ENCODE peak calls at places on chromosome 10, in nine cellular contexts. W, B, R, C, P, Q, F, V and J are unnamed samples.

GRCh38 chr10:675532-675931 is 13.9 kb downstream of the DIP2C start:
- DNase-seq in R (no peak), B (no peak), Q (no peak), W (no peak), F (no peak), P (no peak), C (no peak), V (no peak), J (no peak)

GRCh38 chr10:30282226-30282625 is 66.9 kb downstream of the MTPAP start:
- DNase-seq in W (no peak), B (no peak), F (no peak), Q (no peak), V (no peak), C (no peak), R (no peak), P (no peak), J (no peak)

GRCh38 chr10:28139138-28139537 is 140.3 kb upstream of the ODAD2 start:
- DNase-seq in W (no peak), B (no peak), C (no peak), V (no peak), R (no peak), P (no peak), Q (no peak), F (no peak), J (no peak)

GRCh38 chr10:7872041-7872442 is 53.7 kb downstream of the TAF3 start:
- DNase-seq in V (peak; percentile 3), R (no peak), Q (no peak), F (no peak), P (no peak), C (peak; percentile 59), B (no peak), W (peak; percentile 84), J (no peak)

GRCh38 chr10:88254091-88254490 is 329.0 kb downstream of the RNLS start:
- DNase-seq in C (peak; percentile 24), P (no peak), F (no peak), W (no peak), B (no peak), R (no peak), V (peak; percentile 71), Q (no peak), J (no peak)

GRCh38 chr10:22442468-22442867 is 97.2 kb downstream of the SPAG6 start:
- DNase-seq in Q (no peak), C (no peak), R (no peak), F (no peak), V (no peak), B (no peak), W (no peak), P (no peak), J (no peak)

GRCh38 chr10:3136336-3136735 is 36.2 kb downstream of the PITRM1 start:
- DNase-seq in V (no peak), B (no peak), Q (peak; percentile 74), C (no peak), P (no peak), W (no peak), F (no peak), R (peak; percentile 92), J (no peak)

GRCh38 chr10:132626019-132626760 is 88.6 kb downstream of the INPP5A start:
- DNase-seq in C (no peak), P (no peak), F (no peak), V (no peak), R (peak; percentile 67), W (no peak), Q (peak; percentile 59), B (no peak), J (peak; percentile 23)

GRCh38 chr10:1544929-1545328 is 192.4 kb downstream of the ADARB2 start:
- DNase-seq in C (no peak), P (no peak), Q (peak; percentile 32), F (no peak), W (no peak), V (no peak), R (peak; percentile 26), B (no peak), J (no peak)

GRCh38 chr10:2885276-2885955 is 181.9 kb upstream of the PFKP start:
- DNase-seq in F (no peak), B (no peak), Q (no peak), C (no peak), V (no peak), R (no peak), P (no peak), W (no peak), J (no peak)

GRCh38 chr10:71957546-71958275 is 6.5 kb upstream of the CHST3 start:
- DNase-seq in C (no peak), W (peak; percentile 35), F (no peak), V (no peak), Q (no peak), R (no peak), B (no peak), P (no peak), J (no peak)

GRCh38 chr10:110273474-110273873 is 31.2 kb downstream of the SMNDC1 start:
- DNase-seq in V (no peak), Q (peak; percentile 90), P (peak; percentile 38), R (peak; percentile 80), B (peak; percentile 13), W (peak; percentile 92), F (no peak), C (no peak), J (peak; percentile 33)

GRCh38 chr10:6917125-6917524 is 337.0 kb upstream of the PRKCQ start:
- DNase-seq in F (no peak), W (no peak), R (no peak), C (no peak), B (no peak), P (no peak), V (no peak), Q (no peak), J (no peak)

GRCh38 chr10:118832242-118832651 is 77.5 kb upstream of the CACUL1 start:
- DNase-seq in P (no peak), B (no peak), R (peak; percentile 89), C (no peak), Q (peak; percentile 81), W (peak; percentile 64), F (no peak), V (no peak), J (peak; percentile 57)

GRCh38 chr10:44261710-44262455 is 123.0 kb downstream of the CXCL12 start:
- DNase-seq in Q (peak; percentile 77), B (no peak), C (no peak), V (no peak), R (no peak), W (no peak), P (no peak), F (no peak), J (no peak)

GRCh38 chr10:69211524-69211923 is 8.6 kb upstream of the HKDC1 start:
- DNase-seq in Q (no peak), C (no peak), R (no peak), V (no peak), B (no peak), F (no peak), P (no peak), W (no peak), J (no peak)

GRCh38 chr10:89369142-89370105 is 8.4 kb upstream of the IFIT1B start:
- DNase-seq in V (no peak), C (no peak), W (peak; percentile 85), P (peak; percentile 9), B (no peak), F (no peak), Q (no peak), R (no peak), J (no peak)

GRCh38 chr10:17835688-17836087 is 26.5 kb downstream of the MRC1 start:
- DNase-seq in W (no peak), C (peak; percentile 71), R (no peak), Q (no peak), F (no peak), P (no peak), B (no peak), V (peak; percentile 67), J (no peak)

GRCh38 chr10:93512565-93512964 is 16.2 kb downstream of the CEP55 start:
- DNase-seq in V (no peak), B (no peak), C (no peak), R (no peak), Q (no peak), P (no peak), F (no peak), W (no peak), J (no peak)

GRCh38 chr10:98047009-98047741 is 16.8 kb upstream of the CRTAC1 start:
- DNase-seq in Q (no peak), B (no peak), W (no peak), C (no peak), R (no peak), P (no peak), V (no peak), F (no peak), J (no peak)

GRCh38 chr10:42783181-42783549 is 570 bp downstream of the BMS1 start:
- DNase-seq in C (peak; percentile 32), P (peak; percentile 27), F (peak; percentile 10), R (no peak), B (no peak), Q (no peak), V (peak; percentile 26), W (peak; percentile 51), J (peak; percentile 37)